ENCODE peak calls at places on chromosomes 13 and 19, in seven cellular contexts. One of them, this sample, is unnamed.

GRCh38 chr19:58562126-58563033 is 4.0 kb upstream of the UBE2M start:
- DNase-seq in EL: peak
- DNase-seq in activated T-cell treated with anti-CD3 and anti-CD28 coated beads for 24 hours: no peak
- DNase-seq in activated naive CD4-positive, alpha-beta T cell: no peak
- DNase-seq in BJ: no peak
- DNase-seq in HEK293T: no peak
- DNase-seq in endothelial cell: peak
- DNase-seq in this sample: peak

GRCh38 chr13:35992964-35993363 is 138.2 kb downstream of the DCLK1 start:
- DNase-seq in activated T-cell treated with anti-CD3 and anti-CD28 coated beads for 24 hours: no peak
- DNase-seq in HEK293T: no peak
- DNase-seq in EL: no peak
- DNase-seq in BJ: no peak
- DNase-seq in activated naive CD4-positive, alpha-beta T cell: no peak
- DNase-seq in endothelial cell: no peak
- DNase-seq in this sample: no peak

GRCh38 chr13:111929036-111929616 is 137.8 kb upstream of the SOX1 start:
- DNase-seq in BJ: no peak
- DNase-seq in EL: no peak
- DNase-seq in activated naive CD4-positive, alpha-beta T cell: no peak
- DNase-seq in activated T-cell treated with anti-CD3 and anti-CD28 coated beads for 24 hours: no peak
- DNase-seq in endothelial cell: no peak
- DNase-seq in HEK293T: no peak
- DNase-seq in this sample: no peak

GRCh38 chr13:49976314-49977258 is 20.3 kb upstream of the TRIM13 start:
- DNase-seq in EL: peak
- DNase-seq in endothelial cell: peak
- DNase-seq in HEK293T: peak
- DNase-seq in activated naive CD4-positive, alpha-beta T cell: peak
- DNase-seq in activated T-cell treated with anti-CD3 and anti-CD28 coated beads for 24 hours: peak
- DNase-seq in BJ: no peak
- DNase-seq in this sample: peak

GRCh38 chr19:29012457-29012856 is 200.5 kb downstream of the UQCRFS1 start:
- DNase-seq in activated T-cell treated with anti-CD3 and anti-CD28 coated beads for 24 hours: no peak
- DNase-seq in endothelial cell: no peak
- DNase-seq in EL: no peak
- DNase-seq in HEK293T: no peak
- DNase-seq in activated naive CD4-positive, alpha-beta T cell: no peak
- DNase-seq in BJ: no peak
- DNase-seq in this sample: no peak

GRCh38 chr13:26722321-26722720 is 38.3 kb downstream of the GPR12 start:
- DNase-seq in endothelial cell: no peak
- DNase-seq in activated naive CD4-positive, alpha-beta T cell: no peak
- DNase-seq in HEK293T: no peak
- DNase-seq in BJ: no peak
- DNase-seq in activated T-cell treated with anti-CD3 and anti-CD28 coated beads for 24 hours: no peak
- DNase-seq in EL: no peak
- DNase-seq in this sample: no peak

GRCh38 chr19:2119916-2120785 is 23.4 kb downstream of the IZUMO4 start:
- DNase-seq in EL: no peak
- DNase-seq in activated naive CD4-positive, alpha-beta T cell: no peak
- DNase-seq in endothelial cell: no peak
- DNase-seq in activated T-cell treated with anti-CD3 and anti-CD28 coated beads for 24 hours: no peak
- DNase-seq in HEK293T: no peak
- DNase-seq in BJ: no peak
- DNase-seq in this sample: no peak

GRCh38 chr13:66795636-66796035 is 434.5 kb downstream of the PCDH9 start:
- DNase-seq in HEK293T: no peak
- DNase-seq in BJ: no peak
- DNase-seq in activated naive CD4-positive, alpha-beta T cell: no peak
- DNase-seq in EL: no peak
- DNase-seq in activated T-cell treated with anti-CD3 and anti-CD28 coated beads for 24 hours: no peak
- DNase-seq in endothelial cell: no peak
- DNase-seq in this sample: no peak

GRCh38 chr19:15323496-15324235 is 8.7 kb downstream of the BRD4 start:
- DNase-seq in HEK293T: no peak
- DNase-seq in activated T-cell treated with anti-CD3 and anti-CD28 coated beads for 24 hours: no peak
- DNase-seq in activated naive CD4-positive, alpha-beta T cell: no peak
- DNase-seq in BJ: no peak
- DNase-seq in endothelial cell: no peak
- DNase-seq in EL: peak
- DNase-seq in this sample: no peak

GRCh38 chr13:76293751-76294150 is 592.5 kb downstream of the KCTD12 start:
- DNase-seq in endothelial cell: no peak
- DNase-seq in BJ: peak
- DNase-seq in activated T-cell treated with anti-CD3 and anti-CD28 coated beads for 24 hours: no peak
- DNase-seq in EL: no peak
- DNase-seq in HEK293T: no peak
- DNase-seq in activated naive CD4-positive, alpha-beta T cell: no peak
- DNase-seq in this sample: no peak